ENCODE peak calls at places on chromosomes 7 and 10, in ten cellular contexts. Q is substantia nigra; N is NCI-H446 treated with DMSO at 0.1 percent for 48 hours; G is GM04503; D is posterior vena cava; R is HS-27A; E is activated CD4-positive, alpha-beta T cell treated with anti-CD3 and anti-CD28 coated beads for 24 hours; O is SJSA1; C is AG04449; J is lower leg skin. Y is an unnamed sample.

GRCh38 chr7:131431289-131431688 is 103.6 kb downstream of the MKLN1 start:
- DNase-seq in O (no peak), Q (peak; percentile 75), R (no peak), J (no peak), C (no peak), E (no peak), N (peak; percentile 7), G (no peak), D (no peak), Y (no peak)

GRCh38 chr10:48509974-48510692 is 94.7 kb downstream of the ARHGAP22 start:
- DNase-seq in J (peak; percentile 76), E (no peak), O (no peak), N (no peak), D (no peak), Q (no peak), C (no peak), G (no peak), R (no peak), Y (no peak)

GRCh38 chr10:75441196-75441595 is 9.8 kb downstream of the LRMDA start:
- DNase-seq in D (no peak), Q (no peak), J (peak; percentile 61), G (no peak), N (no peak), E (no peak), R (no peak), C (no peak), O (no peak), Y (no peak)

GRCh38 chr10:84948644-84949043 is 620.3 kb downstream of the CCSER2 start:
- DNase-seq in O (no peak), N (no peak), Q (no peak), J (no peak), D (no peak), E (no peak), R (no peak), C (no peak), G (no peak), Y (no peak)

GRCh38 chr7:93374345-93374940 is 142.3 kb downstream of the VPS50 start:
- DNase-seq in E (no peak), N (no peak), R (peak; percentile 11), G (no peak), Q (no peak), O (peak; percentile 63), D (no peak), C (no peak), J (no peak), Y (no peak)

GRCh38 chr7:149871576-149871975 is 2.2 kb upstream of the ATP6V0E2 start:
- DNase-seq in C (no peak), E (no peak), J (peak; percentile 59), Q (no peak), D (no peak), G (no peak), N (no peak), R (no peak), O (no peak), Y (no peak)

GRCh38 chr7:51316262-51316665 is 345 bp downstream of the COBL start:
- DNase-seq in R (no peak), C (no peak), Q (no peak), O (no peak), D (no peak), N (no peak), J (no peak), G (no peak), E (no peak), Y (no peak)

GRCh38 chr7:118870187-118870586 is 645.7 kb downstream of the ANKRD7 start:
- DNase-seq in R (no peak), Q (no peak), J (no peak), D (no peak), C (no peak), E (no peak), O (no peak), G (no peak), N (no peak), Y (no peak)

GRCh38 chr10:71964669-71965515 is 697 bp downstream of the CHST3 start:
- DNase-seq in O (peak; percentile 60), Q (peak; percentile 33), E (peak; percentile 31), R (no peak), G (no peak), N (no peak), J (peak; percentile 95), C (no peak), D (peak; percentile 93), Y (no peak)

GRCh38 chr10:48289652-48290238 is 15.2 kb upstream of the FRMPD2 start:
- DNase-seq in J (no peak), D (no peak), G (no peak), R (no peak), N (no peak), E (no peak), O (peak; percentile 54), C (no peak), Q (peak; percentile 71), Y (peak; percentile 35)

GRCh38 chr7:114791771-114792170 is 130.1 kb upstream of the MDFIC start:
- DNase-seq in D (no peak), C (no peak), E (no peak), R (no peak), G (no peak), J (no peak), N (no peak), Q (no peak), O (no peak), Y (no peak)

GRCh38 chr7:5704534-5704922 is 76.9 kb downstream of the RNF216 start:
- DNase-seq in C (no peak), R (no peak), J (peak; percentile 95), N (peak; percentile 54), G (no peak), D (peak; percentile 91), Q (peak; percentile 82), E (peak; percentile 57), O (peak; percentile 76), Y (peak; percentile 35)

GRCh38 chr7:45178241-45179225 is 20.9 kb downstream of the RAMP3 start:
- DNase-seq in E (no peak), Q (no peak), O (no peak), C (no peak), N (no peak), R (no peak), D (peak; percentile 48), J (no peak), G (no peak), Y (no peak)

GRCh38 chr10:79221110-79222051 is 125.9 kb upstream of the PPIF start:
- DNase-seq in Q (peak; percentile 56), R (no peak), N (peak; percentile 88), C (no peak), O (no peak), D (peak; percentile 89), E (no peak), J (no peak), G (no peak), Y (no peak)

GRCh38 chr7:129851174-129851573 is 101.6 kb downstream of the UBE2H start:
- DNase-seq in R (no peak), Q (no peak), E (no peak), D (no peak), G (no peak), O (no peak), N (no peak), J (no peak), C (no peak), Y (no peak)

GRCh38 chr10:63264852-63265617 is 131.9 kb downstream of the NRBF2 start:
- DNase-seq in J (no peak), C (no peak), E (peak; percentile 9), R (no peak), Q (peak; percentile 26), O (peak; percentile 51), G (no peak), D (no peak), N (peak; percentile 23), Y (no peak)

GRCh38 chr10:53356616-53357349 is 584.2 kb upstream of the MBL2 start:
- DNase-seq in R (no peak), O (no peak), N (no peak), C (no peak), J (no peak), Q (no peak), G (no peak), D (no peak), E (no peak), Y (no peak)

GRCh38 chr7:22849158-22849557 is 26.5 kb upstream of the TOMM7 start:
- DNase-seq in E (no peak), C (no peak), O (no peak), R (no peak), J (no peak), Q (no peak), D (no peak), N (peak; percentile 98), G (no peak), Y (no peak)

GRCh38 chr7:94052398-94053180 is 48.4 kb upstream of the BET1 start:
- DNase-seq in O (no peak), J (no peak), C (no peak), E (no peak), G (no peak), Q (no peak), R (no peak), N (no peak), D (no peak), Y (no peak)

GRCh38 chr10:13450078-13450477 is 78.7 kb downstream of the BEND7 start:
- DNase-seq in E (no peak), J (no peak), C (peak; percentile 31), D (no peak), G (peak; percentile 48), R (no peak), Q (no peak), N (no peak), O (no peak), Y (no peak)

GRCh38 chr10:34584164-34584563 is 230.9 kb downstream of the PARD3 start:
- DNase-seq in O (no peak), D (no peak), Q (no peak), N (no peak), G (peak; percentile 80), R (no peak), E (no peak), C (peak; percentile 74), J (no peak), Y (no peak)

GRCh38 chr7:3067193-3067592 is 23.5 kb upstream of the CARD11 start:
- DNase-seq in J (no peak), E (no peak), R (no peak), C (no peak), O (no peak), D (no peak), G (no peak), N (no peak), Q (no peak), Y (no peak)

GRCh38 chr7:152459724-152460251 is 24.0 kb upstream of the KMT2C start:
- DNase-seq in R (no peak), E (no peak), C (no peak), D (no peak), N (no peak), Q (peak; percentile 9), O (no peak), G (no peak), J (no peak), Y (no peak)

GRCh38 chr10:69662901-69663300 is 32.9 kb downstream of the FAM241B start:
- DNase-seq in R (no peak), E (no peak), Q (no peak), C (no peak), G (no peak), D (no peak), O (no peak), N (no peak), J (no peak), Y (no peak)

GRCh38 chr10:4546500-4546899 is 279.5 kb upstream of the AKR1E2 start:
- DNase-seq in D (no peak), R (no peak), O (no peak), J (no peak), C (no peak), N (no peak), E (peak; percentile 19), G (no peak), Q (no peak), Y (no peak)

GRCh38 chr10:73426318-73426717 is 7.0 kb downstream of the MSS51 start:
- DNase-seq in J (no peak), E (no peak), O (no peak), R (no peak), G (no peak), D (no peak), N (no peak), C (no peak), Q (no peak), Y (no peak)

GRCh38 chr10:104253106-104253505 is 1.6 kb upstream of the GSTO1 start:
- DNase-seq in D (no peak), J (no peak), N (no peak), O (no peak), Q (no peak), C (no peak), R (no peak), G (no peak), E (no peak), Y (no peak)

GRCh38 chr10:112616647-112617046 is 169.6 kb downstream of the VTI1A start:
- DNase-seq in Q (no peak), G (no peak), J (no peak), D (no peak), R (no peak), O (no peak), C (no peak), E (no peak), N (no peak), Y (no peak)